ENCODE peak calls at places on chromosomes 11 and 22, in five cellular contexts. D is activated CD4-positive, alpha-beta T cell treated with anti-CD3 and anti-CD28 coated beads, Interleukin-2, amount 50 U/mL, for 24 hours; K is fibroblast of lung; F is GM12865; E is kidney epithelial cell. Y is an unnamed sample.

GRCh38 chr11:86559311-86559945 is 113.0 kb downstream of the ME3 start:
- DNase-seq in K (peak), F (no peak), D (no peak), E (no peak), Y (no peak)

GRCh38 chr11:65551572-65552398 is 6.4 kb downstream of the LTBP3 start:
- DNase-seq in E (no peak), K (peak), F (peak), D (no peak), Y (no peak)

GRCh38 chr11:12043959-12044772 is 35.7 kb upstream of the DKK3 start:
- DNase-seq in E (peak), K (peak), F (peak), D (peak), Y (peak)

GRCh38 chr11:124320097-124320496 is at the start of gene OR8D2:
- DNase-seq in D (no peak), F (no peak), E (no peak), K (no peak), Y (no peak)

GRCh38 chr22:45842141-45842831 is 134.7 kb downstream of the WNT7B start:
- DNase-seq in D (no peak), E (peak), K (peak), F (no peak), Y (no peak)

GRCh38 chr11:125102544-125102943 is 8.9 kb downstream of the TMEM218 start:
- DNase-seq in E (no peak), K (no peak), D (no peak), F (no peak), Y (no peak)

GRCh38 chr11:1415631-1416030 is 25.9 kb downstream of the BRSK2 start:
- DNase-seq in F (no peak), E (no peak), D (no peak), K (no peak), Y (no peak)

GRCh38 chr11:115912484-115912945 is 408.3 kb upstream of the CADM1 start:
- DNase-seq in K (no peak), E (no peak), F (peak), D (no peak), Y (no peak)

GRCh38 chr11:123640029-123640428 is 14.4 kb downstream of the SCN3B start:
- DNase-seq in E (no peak), F (no peak), K (no peak), D (no peak), Y (no peak)

GRCh38 chr22:21726650-21727049 is 8.9 kb downstream of the YPEL1 start:
- DNase-seq in D (no peak), K (no peak), F (peak), E (no peak), Y (no peak)

GRCh38 chr11:115644846-115645245 is 140.6 kb upstream of the CADM1 start:
- DNase-seq in E (no peak), K (peak), D (no peak), F (no peak), Y (no peak)

GRCh38 chr22:49880281-49880680 is 26.6 kb downstream of the ZBED4 start:
- DNase-seq in D (no peak), E (peak), K (no peak), F (peak), Y (no peak)

GRCh38 chr11:10622957-10623787 is 54.7 kb upstream of the LYVE1 start:
- DNase-seq in D (no peak), F (peak), K (no peak), E (no peak), Y (no peak)

GRCh38 chr22:19383292-19383691 is 48.2 kb downstream of the HIRA start:
- DNase-seq in E (no peak), F (no peak), K (no peak), D (no peak), Y (no peak)

GRCh38 chr11:93524868-93525267 is 18.3 kb downstream of the SMCO4 start:
- DNase-seq in F (no peak), E (no peak), K (no peak), D (no peak), Y (no peak)

GRCh38 chr22:30602049-30602448 is 4.9 kb upstream of the TCN2 start:
- DNase-seq in E (peak), K (peak), D (no peak), F (peak), Y (no peak)

GRCh38 chr11:18365736-18366135 is 28.6 kb upstream of the LDHA start:
- DNase-seq in F (no peak), K (no peak), D (no peak), E (no peak), Y (no peak)

GRCh38 chr22:39251762-39252460 is 7.1 kb upstream of the PDGFB start:
- DNase-seq in K (no peak), D (no peak), E (no peak), F (no peak), Y (no peak)

GRCh38 chr22:27474711-27475547 is 326.6 kb downstream of the MN1 start:
- DNase-seq in D (no peak), E (peak), F (no peak), K (peak), Y (no peak)

GRCh38 chr11:1323779-1324178 is 14.3 kb upstream of the TOLLIP start:
- DNase-seq in E (no peak), F (no peak), D (no peak), K (no peak), Y (no peak)